ENCODE peak calls at places on chromosome 13, in ten cellular contexts. One of them, this sample, is unnamed.

GRCh38 chr13:40060318-40061007 is 405.0 kb downstream of the COG6 start:
- DNase-seq in colonic mucosa: no peak
- DNase-seq in chondrocyte: no peak
- DNase-seq in OCI-LY7: peak
- DNase-seq in HFFc6: no peak
- DNase-seq in fibroblast of lung: peak
- DNase-seq in GM23338: no peak
- DNase-seq in psoas muscle: peak
- DNase-seq in AG09319: no peak
- DNase-seq in body of pancreas: peak
- DNase-seq in this sample: peak

GRCh38 chr13:110463876-110464510 is 97.5 kb downstream of the RAB20 start:
- DNase-seq in colonic mucosa: no peak
- DNase-seq in chondrocyte: no peak
- DNase-seq in OCI-LY7: no peak
- DNase-seq in HFFc6: no peak
- DNase-seq in fibroblast of lung: peak
- DNase-seq in GM23338: no peak
- DNase-seq in psoas muscle: peak
- DNase-seq in AG09319: no peak
- DNase-seq in body of pancreas: no peak
- DNase-seq in this sample: no peak

GRCh38 chr13:94323746-94324408 is 155.6 kb downstream of the DCT start:
- DNase-seq in colonic mucosa: no peak
- DNase-seq in chondrocyte: no peak
- DNase-seq in OCI-LY7: peak
- DNase-seq in HFFc6: no peak
- DNase-seq in fibroblast of lung: no peak
- DNase-seq in GM23338: peak
- DNase-seq in psoas muscle: no peak
- DNase-seq in AG09319: no peak
- DNase-seq in body of pancreas: no peak
- DNase-seq in this sample: no peak

GRCh38 chr13:99382428-99383133 is 75.4 kb upstream of the GPR183 start:
- DNase-seq in colonic mucosa: peak
- DNase-seq in chondrocyte: no peak
- DNase-seq in OCI-LY7: no peak
- DNase-seq in HFFc6: no peak
- DNase-seq in fibroblast of lung: no peak
- DNase-seq in GM23338: no peak
- DNase-seq in psoas muscle: no peak
- DNase-seq in AG09319: no peak
- DNase-seq in body of pancreas: no peak
- DNase-seq in this sample: no peak

GRCh38 chr13:53198017-53198416 is 169.4 kb downstream of the OLFM4 start:
- DNase-seq in colonic mucosa: no peak
- DNase-seq in chondrocyte: no peak
- DNase-seq in OCI-LY7: no peak
- DNase-seq in HFFc6: no peak
- DNase-seq in fibroblast of lung: no peak
- DNase-seq in GM23338: peak
- DNase-seq in psoas muscle: no peak
- DNase-seq in AG09319: no peak
- DNase-seq in body of pancreas: no peak
- DNase-seq in this sample: no peak

GRCh38 chr13:110388141-110388943 is 81.3 kb downstream of the COL4A2 start:
- DNase-seq in colonic mucosa: no peak
- DNase-seq in chondrocyte: no peak
- DNase-seq in OCI-LY7: no peak
- DNase-seq in HFFc6: peak
- DNase-seq in fibroblast of lung: peak
- DNase-seq in GM23338: peak
- DNase-seq in psoas muscle: peak
- DNase-seq in AG09319: no peak
- DNase-seq in body of pancreas: no peak
- DNase-seq in this sample: no peak

GRCh38 chr13:98427331-98427995 is 149.4 kb downstream of the STK24 start:
- DNase-seq in colonic mucosa: no peak
- DNase-seq in chondrocyte: no peak
- DNase-seq in OCI-LY7: no peak
- DNase-seq in HFFc6: no peak
- DNase-seq in fibroblast of lung: no peak
- DNase-seq in GM23338: no peak
- DNase-seq in psoas muscle: no peak
- DNase-seq in AG09319: no peak
- DNase-seq in body of pancreas: no peak
- DNase-seq in this sample: no peak

GRCh38 chr13:83943530-83944279 is 61.4 kb upstream of the SLITRK1 start:
- DNase-seq in colonic mucosa: no peak
- DNase-seq in chondrocyte: no peak
- DNase-seq in OCI-LY7: no peak
- DNase-seq in HFFc6: peak
- DNase-seq in fibroblast of lung: no peak
- DNase-seq in GM23338: peak
- DNase-seq in psoas muscle: no peak
- DNase-seq in AG09319: no peak
- DNase-seq in body of pancreas: peak
- DNase-seq in this sample: no peak

DNA sequence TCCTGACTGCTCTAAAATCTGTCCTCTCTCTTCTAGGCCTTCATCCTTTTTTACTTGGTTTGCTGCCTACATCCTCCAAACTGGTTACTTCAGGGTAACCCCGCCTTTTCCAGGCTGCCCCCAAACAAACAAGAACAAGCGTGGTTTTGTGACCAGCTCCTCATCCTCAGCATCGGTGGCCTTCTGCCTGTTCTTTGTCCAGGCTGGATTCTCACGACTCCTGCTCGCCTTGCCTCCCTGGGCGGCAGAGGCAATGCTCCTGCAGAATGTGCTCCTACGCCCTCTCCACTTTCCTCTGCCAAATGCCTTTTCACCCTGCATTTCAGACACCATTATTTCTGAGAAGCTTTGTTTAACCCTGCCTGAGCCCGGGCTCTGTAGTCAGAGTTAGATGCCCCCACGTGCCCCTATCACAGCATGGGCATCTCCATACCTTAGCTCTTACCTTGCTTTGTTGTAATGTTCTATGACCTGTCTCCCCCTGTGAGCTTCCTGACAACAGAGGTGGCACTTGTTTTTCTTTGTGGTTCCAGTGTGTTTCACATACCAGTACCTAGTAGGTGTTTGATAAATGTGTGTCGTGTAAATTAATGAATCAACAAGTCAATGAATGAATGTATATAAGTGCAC is 61.9 kb downstream of the WDFY2 start:
- DNase-seq in colonic mucosa: no peak
- DNase-seq in chondrocyte: no peak
- DNase-seq in OCI-LY7: no peak
- DNase-seq in HFFc6: no peak
- DNase-seq in fibroblast of lung: no peak
- DNase-seq in GM23338: peak
- DNase-seq in psoas muscle: no peak
- DNase-seq in AG09319: no peak
- DNase-seq in body of pancreas: no peak
- DNase-seq in this sample: no peak
- TF ChIP-seq CTCF in colonic mucosa: no peak
- TF ChIP-seq CTCF in chondrocyte: no peak
- TF ChIP-seq CTCF in OCI-LY7: no peak
- TF ChIP-seq CTCF in HFFc6: no peak
- TF ChIP-seq CTCF in fibroblast of lung: no peak
- TF ChIP-seq CTCF in GM23338: no peak
- TF ChIP-seq CTCF in psoas muscle: no peak
- TF ChIP-seq CTCF in AG09319: no peak
- TF ChIP-seq CTCF in body of pancreas: no peak
- TF ChIP-seq CTCF in this sample: no peak

GRCh38 chr13:31049833-31050232 is 111.9 kb downstream of the HSPH1 start:
- DNase-seq in colonic mucosa: no peak
- DNase-seq in chondrocyte: no peak
- DNase-seq in OCI-LY7: no peak
- DNase-seq in HFFc6: no peak
- DNase-seq in fibroblast of lung: no peak
- DNase-seq in GM23338: no peak
- DNase-seq in psoas muscle: peak
- DNase-seq in AG09319: no peak
- DNase-seq in body of pancreas: no peak
- DNase-seq in this sample: no peak

GRCh38 chr13:31049083-31049482 is 112.6 kb downstream of the HSPH1 start:
- DNase-seq in colonic mucosa: no peak
- DNase-seq in chondrocyte: no peak
- DNase-seq in OCI-LY7: no peak
- DNase-seq in HFFc6: no peak
- DNase-seq in fibroblast of lung: no peak
- DNase-seq in GM23338: no peak
- DNase-seq in psoas muscle: no peak
- DNase-seq in AG09319: no peak
- DNase-seq in body of pancreas: no peak
- DNase-seq in this sample: no peak

GRCh38 chr13:31051999-31052398 is 109.7 kb downstream of the HSPH1 start:
- DNase-seq in colonic mucosa: no peak
- DNase-seq in chondrocyte: no peak
- DNase-seq in OCI-LY7: no peak
- DNase-seq in HFFc6: no peak
- DNase-seq in fibroblast of lung: no peak
- DNase-seq in GM23338: peak
- DNase-seq in psoas muscle: no peak
- DNase-seq in AG09319: no peak
- DNase-seq in body of pancreas: no peak
- DNase-seq in this sample: no peak

GRCh38 chr13:31052478-31052877 is 109.2 kb downstream of the HSPH1 start:
- DNase-seq in colonic mucosa: no peak
- DNase-seq in chondrocyte: no peak
- DNase-seq in OCI-LY7: no peak
- DNase-seq in HFFc6: no peak
- DNase-seq in fibroblast of lung: no peak
- DNase-seq in GM23338: no peak
- DNase-seq in psoas muscle: no peak
- DNase-seq in AG09319: no peak
- DNase-seq in body of pancreas: no peak
- DNase-seq in this sample: no peak

DNA sequence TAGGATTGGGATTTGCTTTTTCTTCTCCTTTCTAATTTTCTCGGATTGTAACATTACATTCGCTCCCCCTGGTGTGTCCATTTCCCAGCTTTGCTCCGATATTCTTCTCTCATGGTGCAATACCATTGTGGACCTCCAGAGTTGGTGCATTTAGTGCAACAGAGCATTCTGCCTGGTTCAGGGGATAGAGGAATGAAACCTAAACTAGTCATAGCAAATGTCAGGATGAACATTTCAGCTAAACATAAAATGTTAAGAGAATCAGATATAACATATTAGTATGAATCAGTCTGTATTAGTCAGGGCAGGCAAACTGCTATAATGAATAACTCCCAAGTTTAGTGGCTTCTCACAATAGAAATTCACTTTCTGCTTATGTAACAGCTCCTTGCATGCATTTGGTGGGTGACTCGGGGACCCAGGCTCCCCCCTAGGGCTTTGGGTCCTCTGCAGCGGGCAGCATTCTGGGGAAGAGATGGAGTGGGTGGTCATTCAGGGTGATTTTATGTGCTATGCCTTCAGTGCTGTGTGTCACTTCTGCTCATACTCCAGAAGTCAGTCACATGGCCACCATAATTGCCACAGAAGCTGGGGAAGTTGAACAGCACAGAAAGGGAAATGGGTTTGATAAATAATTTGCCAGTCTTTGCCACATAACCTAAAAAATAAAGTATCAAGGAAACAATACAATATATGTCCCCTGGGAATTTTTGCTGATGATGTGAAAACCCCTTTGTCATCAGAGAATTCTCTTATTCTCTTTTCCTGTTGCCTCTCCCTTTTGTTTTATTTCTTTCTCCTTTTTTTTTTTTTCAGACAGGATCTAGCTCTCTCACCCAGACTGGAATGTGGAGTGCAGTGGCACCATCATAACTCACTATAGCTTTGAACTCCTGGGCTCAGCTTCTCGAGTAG is 111.0 kb downstream of the HSPH1 start:
- DNase-seq in colonic mucosa: no peak
- DNase-seq in chondrocyte: no peak
- DNase-seq in OCI-LY7: no peak
- DNase-seq in HFFc6: peak
- DNase-seq in fibroblast of lung: no peak
- DNase-seq in GM23338: no peak
- DNase-seq in psoas muscle: no peak
- DNase-seq in AG09319: no peak
- DNase-seq in body of pancreas: no peak
- DNase-seq in this sample: no peak
- TF ChIP-seq CTCF in colonic mucosa: no peak
- TF ChIP-seq CTCF in chondrocyte: peak
- TF ChIP-seq CTCF in OCI-LY7: peak
- TF ChIP-seq CTCF in HFFc6: peak
- TF ChIP-seq CTCF in fibroblast of lung: peak
- TF ChIP-seq CTCF in GM23338: no peak
- TF ChIP-seq CTCF in psoas muscle: no peak
- TF ChIP-seq CTCF in AG09319: no peak
- TF ChIP-seq CTCF in body of pancreas: no peak
- TF ChIP-seq CTCF in this sample: no peak

DNA sequence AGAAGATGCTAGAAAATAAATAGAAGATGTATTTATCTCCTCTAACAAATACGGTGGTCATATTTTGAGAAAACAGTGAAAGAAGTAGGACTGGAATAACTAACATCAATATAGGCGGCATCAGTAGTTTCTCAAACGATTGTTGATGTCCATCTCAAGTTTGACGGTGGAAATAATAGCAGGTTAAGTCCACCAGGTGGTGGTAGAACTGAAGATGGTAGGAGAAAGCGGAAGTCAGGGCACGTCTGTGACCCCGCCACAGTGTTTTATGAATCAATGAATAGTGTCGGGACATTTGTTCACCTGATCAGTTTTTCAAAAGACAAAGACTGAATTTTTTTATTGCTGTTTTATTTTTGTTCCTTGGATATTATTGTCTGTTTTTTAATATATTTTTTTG is 706.4 kb upstream of the SLC10A2 start:
- DNase-seq in colonic mucosa: no peak
- DNase-seq in chondrocyte: no peak
- DNase-seq in OCI-LY7: peak
- DNase-seq in HFFc6: no peak
- DNase-seq in fibroblast of lung: no peak
- DNase-seq in GM23338: peak
- DNase-seq in psoas muscle: no peak
- DNase-seq in AG09319: no peak
- DNase-seq in body of pancreas: no peak
- DNase-seq in this sample: no peak
- TF ChIP-seq CTCF in colonic mucosa: no peak
- TF ChIP-seq CTCF in chondrocyte: peak
- TF ChIP-seq CTCF in OCI-LY7: peak
- TF ChIP-seq CTCF in HFFc6: peak
- TF ChIP-seq CTCF in fibroblast of lung: no peak
- TF ChIP-seq CTCF in GM23338: peak
- TF ChIP-seq CTCF in psoas muscle: no peak
- TF ChIP-seq CTCF in AG09319: no peak
- TF ChIP-seq CTCF in body of pancreas: no peak
- TF ChIP-seq CTCF in this sample: no peak

GRCh38 chr13:29937836-29938235 is 87.4 kb upstream of the UBL3 start:
- DNase-seq in colonic mucosa: no peak
- DNase-seq in chondrocyte: no peak
- DNase-seq in OCI-LY7: no peak
- DNase-seq in HFFc6: no peak
- DNase-seq in fibroblast of lung: no peak
- DNase-seq in GM23338: peak
- DNase-seq in psoas muscle: no peak
- DNase-seq in AG09319: no peak
- DNase-seq in body of pancreas: no peak
- DNase-seq in this sample: no peak
- TF ChIP-seq CTCF in colonic mucosa: no peak
- TF ChIP-seq CTCF in chondrocyte: no peak
- TF ChIP-seq CTCF in OCI-LY7: no peak
- TF ChIP-seq CTCF in HFFc6: peak
- TF ChIP-seq CTCF in fibroblast of lung: no peak
- TF ChIP-seq CTCF in GM23338: no peak
- TF ChIP-seq CTCF in psoas muscle: no peak
- TF ChIP-seq CTCF in AG09319: no peak
- TF ChIP-seq CTCF in body of pancreas: no peak
- TF ChIP-seq CTCF in this sample: no peak

This sample was measured in keratinocyte.